ENCODE peak calls at places on chromosomes 7 and 10, in five cellular contexts. X is aorta, I is HCT116, S is upper lobe of left lung, O is tibial nerve. J is an unnamed sample. For H3K4me1, the result is how much of the 10 kb centered on the place peaks cover.

GRCh38 chr7:7793921-7794320 is 75.5 kb upstream of the RPA3 start:
- DNase-seq in X (no peak), I (no peak), S (no peak), O (no peak), J (no peak)

GRCh38 chr7:66905243-66905642 is 15.8 kb upstream of the TMEM248 start:
- DNase-seq in X (no peak), I (no peak), S (no peak), O (no peak), J (no peak)

GRCh38 chr7:31521336-31522010 is 7.6 kb downstream of the ITPRID1 start:
- DNase-seq in X (no peak), I (no peak), S (no peak), O (no peak), J (no peak)

GRCh38 chr7:113371376-113372043 is 253.2 kb upstream of the SMIM30 start:
- DNase-seq in X (peak), I (no peak), S (no peak), O (no peak), J (no peak)

GRCh38 chr7:26612742-26613141 is 251.6 kb downstream of the SKAP2 start:
- DNase-seq in X (no peak), I (no peak), S (no peak), O (no peak), J (no peak)

GRCh38 chr7:55784151-55784550 is 78.4 kb downstream of the SEPTIN14 start:
- DNase-seq in X (no peak), I (no peak), S (no peak), O (no peak), J (no peak)

GRCh38 chr10:45560262-45560661 is 112.3 kb downstream of the ZFAND4 start:
- DNase-seq in X (no peak), I (no peak), S (no peak), O (no peak), J (no peak)

GRCh38 chr10:3781458-3782098 is 3.4 kb downstream of the KLF6 start:
- DNase-seq in X (peak), I (no peak), S (peak), O (peak), J (peak)

GRCh38 chr7:34430456-34430855 is 227.6 kb upstream of the NPSR1 start:
- DNase-seq in X (no peak), I (peak), S (no peak), O (no peak), J (no peak)

GRCh38 chr10:114477285-114477684 is 73.0 kb upstream of the AFAP1L2 start:
- DNase-seq in X (no peak), I (no peak), S (no peak), O (peak), J (peak)

GRCh38 chr10:10160821-10161312 is 856.8 kb upstream of the CELF2 start:
- DNase-seq in X (no peak), I (no peak), S (peak), O (no peak), J (peak)

GRCh38 chr10:100009793-100010676 is at the start of gene DNMBP:
- DNase-seq in X (peak), I (peak), S (peak), O (peak), J (peak)

GRCh38 chr10:97648557-97649404 is 8.3 kb downstream of the PI4K2A start:
- DNase-seq in X (no peak), I (peak), S (no peak), O (no peak), J (no peak)

GRCh38 chr10:99534939-99535763 is 2.4 kb downstream of the NKX2-3 start:
- DNase-seq in X (no peak), I (no peak), S (peak), O (no peak), J (no peak)

GRCh38 chr7:19560111-19560883 is 148.5 kb downstream of the POLR1F start:
- DNase-seq in X (no peak), I (no peak), S (no peak), O (no peak), J (no peak)

GRCh38 chr7:29649010-29649716 is 85.5 kb downstream of the PRR15 start:
- DNase-seq in X (no peak), I (no peak), S (peak), O (no peak), J (no peak)

GRCh38 chr10:49037187-49037586 is 78.1 kb downstream of the VSTM4 start:
- DNase-seq in X (no peak), I (peak), S (no peak), O (no peak), J (no peak)

GRCh38 chr10:14698487-14699170 is 76.1 kb downstream of the FAM107B start:
- DNase-seq in X (no peak), I (no peak), S (no peak), O (no peak), J (no peak)

DNA sequence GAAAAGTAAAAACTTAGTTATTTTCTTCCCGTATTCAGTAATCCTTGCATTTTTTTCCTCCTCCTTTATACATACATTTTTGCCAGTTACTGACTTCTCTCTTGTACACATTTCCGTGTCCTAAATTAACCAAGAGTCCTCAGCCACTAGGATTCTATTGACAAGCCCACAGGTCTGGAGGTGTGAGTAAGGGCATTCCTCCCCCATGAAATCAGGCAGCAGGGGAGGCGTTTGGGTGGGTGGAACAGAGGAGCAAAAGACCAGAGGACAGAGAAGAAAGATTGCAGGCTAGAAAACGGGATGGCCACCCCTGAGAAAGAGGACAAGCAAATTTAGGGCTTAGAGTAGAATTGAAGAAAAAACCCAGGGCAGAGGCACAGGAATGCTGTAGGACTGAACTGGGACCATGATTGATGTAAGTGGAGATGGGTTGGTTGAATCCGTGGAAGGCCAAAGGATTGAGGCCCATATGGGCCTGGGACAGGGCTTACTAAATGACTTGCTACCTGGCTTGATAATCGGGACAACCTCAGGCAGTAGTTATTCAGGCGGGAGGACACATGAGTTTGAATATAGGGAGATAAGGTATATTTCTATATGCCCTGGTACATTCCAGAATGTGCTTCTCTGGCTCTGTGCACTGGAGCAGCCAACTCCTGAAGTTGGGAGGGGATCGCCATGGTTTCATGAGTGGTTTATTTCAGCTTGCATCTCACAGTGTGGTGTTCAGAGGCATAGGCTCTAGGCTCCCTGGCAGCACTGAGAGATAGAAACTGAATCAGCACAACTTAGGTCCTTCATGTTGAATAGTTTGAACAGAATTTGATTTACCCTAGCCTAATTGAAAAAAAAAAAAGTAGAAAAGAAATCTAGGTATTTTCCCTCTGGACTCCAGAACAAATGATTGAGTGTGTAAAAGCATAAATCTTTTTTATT is 28.0 kb downstream of the IKZF1 start:
- DNase-seq in X (no peak), I (no peak), S (no peak), O (no peak), J (no peak)
- H3K4me1 ChIP-seq in X (under half), I (under half), S (under half), O (under half), J (under half)

GRCh38 chr10:118405933-118406332 is 63.8 kb upstream of the FAM204A start:
- DNase-seq in X (no peak), I (no peak), S (no peak), O (no peak), J (no peak)

GRCh38 chr10:118397391-118397790 is 55.3 kb upstream of the FAM204A start:
- DNase-seq in X (no peak), I (no peak), S (no peak), O (no peak), J (no peak)

GRCh38 chr10:118407026-118407425 is 64.9 kb upstream of the FAM204A start:
- DNase-seq in X (no peak), I (no peak), S (no peak), O (no peak), J (no peak)

GRCh38 chr10:118395919-118396318 is 53.8 kb upstream of the FAM204A start:
- DNase-seq in X (no peak), I (no peak), S (no peak), O (no peak), J (no peak)

DNA sequence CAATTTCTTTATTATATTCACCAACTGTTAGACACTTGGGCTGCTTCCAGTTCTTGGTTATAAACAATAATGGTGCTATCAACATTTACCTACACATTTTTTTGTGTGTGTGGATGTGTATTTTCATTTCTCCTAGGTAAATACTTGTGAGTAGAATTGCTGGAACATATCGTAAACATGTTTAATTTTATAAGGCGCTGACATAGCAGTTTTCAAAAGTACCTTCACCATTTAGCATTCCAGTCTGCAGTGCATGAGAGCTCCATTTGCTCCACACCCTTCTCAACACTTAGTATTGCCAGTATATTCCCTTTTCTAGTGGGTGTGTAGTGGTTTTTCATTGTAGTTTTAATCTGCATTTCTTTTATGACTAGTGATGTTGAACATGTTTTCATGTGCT is 59.6 kb upstream of the FAM204A start:
- DNase-seq in X (no peak), I (no peak), S (no peak), O (no peak), J (no peak)
- H3K4me1 ChIP-seq in X (under half), I (under half), S (under half), O (under half), J (under half)

GRCh38 chr10:93475227-93475626 is 6.9 kb downstream of the MYOF start:
- DNase-seq in X (no peak), I (no peak), S (no peak), O (no peak), J (no peak)
- H3K4me1 ChIP-seq in X (under half), I (half or more), S (under half), O (under half), J (under half)

GRCh38 chr7:6258440-6259182 is 13.8 kb downstream of the CYTH3 start:
- DNase-seq in X (no peak), I (no peak), S (no peak), O (no peak), J (no peak)
- H3K4me1 ChIP-seq in X (under half), I (under half), S (under half), O (under half), J (half or more)

DNA sequence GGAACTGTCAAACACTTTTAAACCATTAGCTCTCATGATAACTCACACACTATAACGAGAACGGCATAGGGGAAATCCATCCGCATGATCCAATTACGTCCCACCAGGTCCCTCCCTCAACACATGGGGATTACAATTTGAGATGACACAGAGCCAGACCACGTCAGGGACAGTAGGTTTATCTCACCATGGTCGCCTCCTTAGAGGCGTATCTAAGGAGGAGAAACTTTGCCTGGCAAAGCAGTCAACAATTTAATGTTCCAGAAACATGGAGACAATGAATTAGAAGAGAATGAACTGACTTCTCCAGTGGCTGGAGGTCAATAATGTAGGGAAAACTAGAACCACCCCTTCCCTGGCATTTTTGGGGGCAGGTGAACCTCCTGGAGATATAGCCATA is 488.4 kb upstream of the AUTS2 start:
- DNase-seq in X (no peak), I (no peak), S (no peak), O (no peak), J (no peak)
- H3K4me1 ChIP-seq in X (under half), I (under half), S (under half), O (under half), J (under half)

GRCh38 chr7:47514818-47515217 is 67.1 kb downstream of the TNS3 start:
- DNase-seq in X (no peak), I (no peak), S (no peak), O (no peak), J (no peak)

GRCh38 chr7:47512481-47513176 is 69.3 kb downstream of the TNS3 start:
- DNase-seq in X (no peak), I (no peak), S (no peak), O (no peak), J (no peak)

GRCh38 chr7:47515305-47515834 is 66.5 kb downstream of the TNS3 start:
- DNase-seq in X (no peak), I (no peak), S (no peak), O (no peak), J (no peak)

GRCh38 chr7:47514367-47514766 is 67.5 kb downstream of the TNS3 start:
- DNase-seq in X (no peak), I (no peak), S (no peak), O (no peak), J (no peak)

GRCh38 chr7:47513741-47514241 is 68.1 kb downstream of the TNS3 start:
- DNase-seq in X (no peak), I (no peak), S (no peak), O (no peak), J (no peak)
- H3K4me1 ChIP-seq in X (under half), I (under half), S (under half), O (under half), J (under half)